ENCODE peak calls at places on chromosomes 6 and 20, in four cellular contexts. A is WTC11, C is T47D, N is HEK293T. K is an unnamed sample.
A peak's percentile ranks its signal among the peaks of the same experiment; 100 is the strongest.

GRCh38 chr20:32538526-32538918 is 46.6 kb downstream of the NOL4L start:
- DNase-seq in A (peak; percentile 26), C (no peak), N (no peak), K (no peak)

GRCh38 chr6:82436740-82437139 is 73.1 kb downstream of the TPBG start:
- DNase-seq in A (no peak), C (no peak), N (no peak), K (no peak)

GRCh38 chr20:33832113-33832853 is 21.1 kb downstream of the CHMP4B start:
- DNase-seq in A (peak; percentile 26), C (no peak), N (no peak), K (no peak)

GRCh38 chr6:142842423-142843261 is 102.3 kb downstream of the HIVEP2 start:
- DNase-seq in A (no peak), C (peak; percentile 30), N (no peak), K (no peak)

GRCh38 chr20:43849496-43850197 is 65.0 kb upstream of the TOX2 start:
- DNase-seq in A (no peak), C (no peak), N (peak; percentile 27), K (peak; percentile 75)

GRCh38 chr6:131949909-131950766 is 1.0 kb downstream of the CCN2 start:
- DNase-seq in A (peak; percentile 85), C (peak; percentile 60), N (peak; percentile 85), K (peak; percentile 33)

GRCh38 chr6:168318090-168318489 is 1.5 kb downstream of the DACT2 start:
- DNase-seq in A (no peak), C (no peak), N (no peak), K (no peak)

GRCh38 chr6:36788768-36789167 is 50.5 kb downstream of the CPNE5 start:
- DNase-seq in A (no peak), C (no peak), N (no peak), K (no peak)

GRCh38 chr6:84763397-84764331 is 734 bp downstream of the TBX18 start:
- DNase-seq in A (peak; percentile 45), C (no peak), N (peak; percentile 45), K (no peak)

GRCh38 chr6:87183687-87184086 is 28.3 kb downstream of the ZNF292 start:
- DNase-seq in A (no peak), C (no peak), N (no peak), K (no peak)

GRCh38 chr20:4813076-4813838 is 91.5 kb downstream of the PRND start:
- DNase-seq in A (no peak), C (no peak), N (no peak), K (no peak)

GRCh38 chr6:54992789-54993188 is 146.2 kb downstream of the FAM83B start:
- DNase-seq in A (peak; percentile 29), C (peak; percentile 30), N (no peak), K (no peak)

GRCh38 chr6:115945806-115946205 is 114.9 kb downstream of the FRK start:
- DNase-seq in A (no peak), C (no peak), N (no peak), K (no peak)